ENCODE peak calls at places on chromosomes 5 and 9, in six cellular contexts. One of them, this sample, is unnamed.

GRCh38 chr9:90953200-90953599 is 151.6 kb downstream of the SYK start:
- DNase-seq in astrocyte of the spinal cord: no peak
- DNase-seq in neural progenitor cell: no peak
- DNase-seq in endothelial cell of umbilical vein: no peak
- DNase-seq in AG09309: no peak
- DNase-seq in ascending aorta: no peak
- DNase-seq in this sample: no peak

GRCh38 chr5:119285070-119285916 is 70.5 kb upstream of the TNFAIP8 start:
- DNase-seq in astrocyte of the spinal cord: no peak
- DNase-seq in neural progenitor cell: no peak
- DNase-seq in endothelial cell of umbilical vein: no peak
- DNase-seq in AG09309: no peak
- DNase-seq in ascending aorta: no peak
- DNase-seq in this sample: no peak

GRCh38 chr9:83012578-83013260 is 50.2 kb downstream of the RASEF start:
- DNase-seq in astrocyte of the spinal cord: peak; percentile 22
- DNase-seq in neural progenitor cell: no peak
- DNase-seq in endothelial cell of umbilical vein: no peak
- DNase-seq in AG09309: no peak
- DNase-seq in ascending aorta: no peak
- DNase-seq in this sample: no peak

GRCh38 chr9:26148128-26148527 is 469.9 kb upstream of the TUSC1 start:
- DNase-seq in astrocyte of the spinal cord: no peak
- DNase-seq in neural progenitor cell: no peak
- DNase-seq in endothelial cell of umbilical vein: no peak
- DNase-seq in AG09309: no peak
- DNase-seq in ascending aorta: no peak
- DNase-seq in this sample: no peak

GRCh38 chr9:131320031-131320685 is 30.6 kb downstream of the PLPP7 start:
- DNase-seq in astrocyte of the spinal cord: no peak
- DNase-seq in neural progenitor cell: no peak
- DNase-seq in endothelial cell of umbilical vein: no peak
- DNase-seq in AG09309: no peak
- DNase-seq in ascending aorta: no peak
- DNase-seq in this sample: no peak

GRCh38 chr9:87793292-87793691 is 67.4 kb downstream of the CTSL start:
- DNase-seq in astrocyte of the spinal cord: peak; percentile 46
- DNase-seq in neural progenitor cell: no peak
- DNase-seq in endothelial cell of umbilical vein: no peak
- DNase-seq in AG09309: peak; percentile 82
- DNase-seq in ascending aorta: no peak
- DNase-seq in this sample: no peak

GRCh38 chr5:127844631-127845030 is 141.4 kb downstream of the CCDC192 start:
- DNase-seq in astrocyte of the spinal cord: peak; percentile 28
- DNase-seq in neural progenitor cell: peak; percentile 52
- DNase-seq in endothelial cell of umbilical vein: no peak
- DNase-seq in AG09309: no peak
- DNase-seq in ascending aorta: no peak
- DNase-seq in this sample: no peak

GRCh38 chr5:68460147-68460760 is 244.7 kb downstream of the PIK3R1 start:
- DNase-seq in astrocyte of the spinal cord: peak; percentile 72
- DNase-seq in neural progenitor cell: peak; percentile 62
- DNase-seq in endothelial cell of umbilical vein: peak; percentile 76
- DNase-seq in AG09309: no peak
- DNase-seq in ascending aorta: no peak
- DNase-seq in this sample: peak; percentile 29

GRCh38 chr5:59873113-59873512 is 20.4 kb downstream of the PDE4D start:
- DNase-seq in astrocyte of the spinal cord: peak; percentile 66
- DNase-seq in neural progenitor cell: no peak
- DNase-seq in endothelial cell of umbilical vein: no peak
- DNase-seq in AG09309: peak; percentile 35
- DNase-seq in ascending aorta: no peak
- DNase-seq in this sample: no peak

GRCh38 chr5:142104491-142104890 is 4.1 kb upstream of the NDFIP1 start:
- DNase-seq in astrocyte of the spinal cord: no peak
- DNase-seq in neural progenitor cell: no peak
- DNase-seq in endothelial cell of umbilical vein: no peak
- DNase-seq in AG09309: no peak
- DNase-seq in ascending aorta: no peak
- DNase-seq in this sample: no peak

GRCh38 chr5:171311698-171312083 is 2.6 kb downstream of the TLX3 start:
- DNase-seq in astrocyte of the spinal cord: no peak
- DNase-seq in neural progenitor cell: no peak
- DNase-seq in endothelial cell of umbilical vein: no peak
- DNase-seq in AG09309: no peak
- DNase-seq in ascending aorta: peak; percentile 37
- DNase-seq in this sample: no peak

GRCh38 chr5:177454397-177455035 is 7.9 kb downstream of the PRR7 start:
- DNase-seq in astrocyte of the spinal cord: peak; percentile 89
- DNase-seq in neural progenitor cell: peak; percentile 95
- DNase-seq in endothelial cell of umbilical vein: peak; percentile 92
- DNase-seq in AG09309: no peak
- DNase-seq in ascending aorta: peak; percentile 97
- DNase-seq in this sample: peak; percentile 98

GRCh38 chr5:110371725-110372041 is 354.8 kb downstream of the TMEM232 start:
- DNase-seq in astrocyte of the spinal cord: no peak
- DNase-seq in neural progenitor cell: no peak
- DNase-seq in endothelial cell of umbilical vein: no peak
- DNase-seq in AG09309: no peak
- DNase-seq in ascending aorta: no peak
- DNase-seq in this sample: peak; percentile 7

GRCh38 chr9:23842531-23843129 is 16.6 kb upstream of the ELAVL2 start:
- DNase-seq in astrocyte of the spinal cord: no peak
- DNase-seq in neural progenitor cell: no peak
- DNase-seq in endothelial cell of umbilical vein: no peak
- DNase-seq in AG09309: no peak
- DNase-seq in ascending aorta: no peak
- DNase-seq in this sample: no peak
- TF ChIP-seq CTCF in astrocyte of the spinal cord: peak; percentile 5
- TF ChIP-seq CTCF in neural progenitor cell: peak; percentile 42
- TF ChIP-seq CTCF in endothelial cell of umbilical vein: no peak
- TF ChIP-seq CTCF in AG09309: no peak
- TF ChIP-seq CTCF in ascending aorta: no peak
- TF ChIP-seq CTCF in this sample: no peak

DNA sequence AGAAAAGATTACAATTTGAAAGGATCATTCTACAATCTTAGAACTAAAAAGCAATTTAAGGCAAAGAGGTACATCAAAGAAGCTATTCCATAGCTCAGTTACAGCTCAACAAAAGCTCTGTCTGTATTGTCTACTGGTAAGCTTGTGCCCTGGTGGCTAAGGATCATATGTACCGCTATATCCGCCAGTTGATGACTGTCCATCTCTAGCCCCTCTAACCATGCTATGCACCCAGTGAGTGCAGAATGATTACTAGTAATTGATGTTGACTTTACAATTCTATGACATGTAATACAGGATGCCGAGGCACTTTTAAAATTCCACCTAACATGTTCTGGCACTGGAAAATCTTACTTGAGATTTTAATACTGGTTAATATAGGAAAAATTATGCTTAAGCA is 13.1 kb downstream of the LOX start:
- DNase-seq in astrocyte of the spinal cord: no peak
- DNase-seq in neural progenitor cell: peak; percentile 7
- DNase-seq in endothelial cell of umbilical vein: no peak
- DNase-seq in AG09309: no peak
- DNase-seq in ascending aorta: no peak
- DNase-seq in this sample: no peak
- TF ChIP-seq CTCF in astrocyte of the spinal cord: no peak
- TF ChIP-seq CTCF in neural progenitor cell: no peak
- TF ChIP-seq CTCF in endothelial cell of umbilical vein: no peak
- TF ChIP-seq CTCF in AG09309: no peak
- TF ChIP-seq CTCF in ascending aorta: no peak
- TF ChIP-seq CTCF in this sample: no peak

GRCh38 chr9:75333624-75334023 is 245.3 kb downstream of the OSTF1 start:
- DNase-seq in astrocyte of the spinal cord: no peak
- DNase-seq in neural progenitor cell: peak; percentile 4
- DNase-seq in endothelial cell of umbilical vein: no peak
- DNase-seq in AG09309: no peak
- DNase-seq in ascending aorta: no peak
- DNase-seq in this sample: no peak
- TF ChIP-seq CTCF in astrocyte of the spinal cord: no peak
- TF ChIP-seq CTCF in neural progenitor cell: peak; percentile 61
- TF ChIP-seq CTCF in endothelial cell of umbilical vein: no peak
- TF ChIP-seq CTCF in AG09309: no peak
- TF ChIP-seq CTCF in ascending aorta: no peak
- TF ChIP-seq CTCF in this sample: no peak

GRCh38 chr5:16666861-16667481 is 50.2 kb upstream of the RETREG1 start:
- DNase-seq in astrocyte of the spinal cord: peak; percentile 13
- DNase-seq in neural progenitor cell: peak; percentile 29
- DNase-seq in endothelial cell of umbilical vein: peak; percentile 64
- DNase-seq in AG09309: no peak
- DNase-seq in ascending aorta: no peak
- DNase-seq in this sample: no peak
- TF ChIP-seq CTCF in astrocyte of the spinal cord: peak; percentile 43
- TF ChIP-seq CTCF in neural progenitor cell: peak; percentile 53
- TF ChIP-seq CTCF in endothelial cell of umbilical vein: peak; percentile 13
- TF ChIP-seq CTCF in AG09309: peak; percentile 41
- TF ChIP-seq CTCF in ascending aorta: no peak
- TF ChIP-seq CTCF in this sample: peak; percentile 6

DNA sequence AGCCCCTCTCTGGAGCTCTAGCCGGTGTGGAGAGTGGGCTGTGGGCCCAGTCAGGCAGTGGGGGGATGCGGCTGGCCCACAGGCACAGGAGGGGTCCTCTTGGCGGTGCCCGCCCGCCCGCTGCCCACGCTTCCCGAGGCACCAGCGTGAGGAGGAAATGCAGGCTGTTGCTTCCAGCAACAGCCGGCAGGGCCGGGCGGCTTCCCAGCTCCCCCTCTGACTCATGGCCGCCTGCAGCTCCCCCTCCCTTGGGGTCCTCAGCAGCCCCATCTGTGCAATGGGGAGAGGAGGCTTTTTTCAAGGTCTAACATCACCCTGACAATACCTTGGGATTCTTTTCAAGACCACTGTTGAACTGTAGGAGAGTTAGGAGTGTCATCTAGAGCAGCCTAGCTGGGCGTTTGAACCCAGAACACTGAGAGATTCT is 10.4 kb downstream of the CXXC5 start:
- DNase-seq in astrocyte of the spinal cord: peak; percentile 76
- DNase-seq in neural progenitor cell: no peak
- DNase-seq in endothelial cell of umbilical vein: peak; percentile 59
- DNase-seq in AG09309: no peak
- DNase-seq in ascending aorta: peak; percentile 81
- DNase-seq in this sample: no peak
- TF ChIP-seq CTCF in astrocyte of the spinal cord: peak; percentile 18
- TF ChIP-seq CTCF in neural progenitor cell: no peak
- TF ChIP-seq CTCF in endothelial cell of umbilical vein: no peak
- TF ChIP-seq CTCF in AG09309: peak; percentile 21
- TF ChIP-seq CTCF in ascending aorta: peak; percentile 45
- TF ChIP-seq CTCF in this sample: no peak

DNA sequence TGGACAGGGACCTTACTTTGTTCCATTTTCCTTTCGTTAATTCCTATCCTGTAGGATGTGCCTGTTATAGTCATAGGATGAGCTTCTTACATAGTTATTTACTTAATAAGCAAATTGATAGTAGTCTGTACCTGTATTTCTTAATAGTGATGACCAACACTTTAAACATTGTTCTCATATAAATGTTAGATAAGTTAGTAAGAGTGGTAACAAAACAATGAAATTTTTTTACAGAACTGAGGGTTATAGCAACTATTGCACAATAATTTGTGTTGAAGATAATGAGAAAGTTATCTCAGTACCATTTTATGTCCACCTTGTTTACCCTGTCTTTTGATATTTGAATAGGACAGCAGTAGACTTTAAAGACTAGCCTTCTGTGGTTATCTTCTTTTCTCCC is 162.9 kb upstream of the ELL2 start:
- DNase-seq in astrocyte of the spinal cord: no peak
- DNase-seq in neural progenitor cell: no peak
- DNase-seq in endothelial cell of umbilical vein: no peak
- DNase-seq in AG09309: no peak
- DNase-seq in ascending aorta: no peak
- DNase-seq in this sample: no peak
- TF ChIP-seq CTCF in astrocyte of the spinal cord: no peak
- TF ChIP-seq CTCF in neural progenitor cell: no peak
- TF ChIP-seq CTCF in endothelial cell of umbilical vein: no peak
- TF ChIP-seq CTCF in AG09309: no peak
- TF ChIP-seq CTCF in ascending aorta: no peak
- TF ChIP-seq CTCF in this sample: no peak

GRCh38 chr9:2158111-2158610 is 143.0 kb downstream of the SMARCA2 start:
- DNase-seq in astrocyte of the spinal cord: peak; percentile 73
- DNase-seq in neural progenitor cell: peak; percentile 39
- DNase-seq in endothelial cell of umbilical vein: peak; percentile 88
- DNase-seq in AG09309: no peak
- DNase-seq in ascending aorta: no peak
- DNase-seq in this sample: peak; percentile 44
- TF ChIP-seq CTCF in astrocyte of the spinal cord: no peak
- TF ChIP-seq CTCF in neural progenitor cell: peak; percentile 5
- TF ChIP-seq CTCF in endothelial cell of umbilical vein: no peak
- TF ChIP-seq CTCF in AG09309: no peak
- TF ChIP-seq CTCF in ascending aorta: no peak
- TF ChIP-seq CTCF in this sample: no peak

DNA sequence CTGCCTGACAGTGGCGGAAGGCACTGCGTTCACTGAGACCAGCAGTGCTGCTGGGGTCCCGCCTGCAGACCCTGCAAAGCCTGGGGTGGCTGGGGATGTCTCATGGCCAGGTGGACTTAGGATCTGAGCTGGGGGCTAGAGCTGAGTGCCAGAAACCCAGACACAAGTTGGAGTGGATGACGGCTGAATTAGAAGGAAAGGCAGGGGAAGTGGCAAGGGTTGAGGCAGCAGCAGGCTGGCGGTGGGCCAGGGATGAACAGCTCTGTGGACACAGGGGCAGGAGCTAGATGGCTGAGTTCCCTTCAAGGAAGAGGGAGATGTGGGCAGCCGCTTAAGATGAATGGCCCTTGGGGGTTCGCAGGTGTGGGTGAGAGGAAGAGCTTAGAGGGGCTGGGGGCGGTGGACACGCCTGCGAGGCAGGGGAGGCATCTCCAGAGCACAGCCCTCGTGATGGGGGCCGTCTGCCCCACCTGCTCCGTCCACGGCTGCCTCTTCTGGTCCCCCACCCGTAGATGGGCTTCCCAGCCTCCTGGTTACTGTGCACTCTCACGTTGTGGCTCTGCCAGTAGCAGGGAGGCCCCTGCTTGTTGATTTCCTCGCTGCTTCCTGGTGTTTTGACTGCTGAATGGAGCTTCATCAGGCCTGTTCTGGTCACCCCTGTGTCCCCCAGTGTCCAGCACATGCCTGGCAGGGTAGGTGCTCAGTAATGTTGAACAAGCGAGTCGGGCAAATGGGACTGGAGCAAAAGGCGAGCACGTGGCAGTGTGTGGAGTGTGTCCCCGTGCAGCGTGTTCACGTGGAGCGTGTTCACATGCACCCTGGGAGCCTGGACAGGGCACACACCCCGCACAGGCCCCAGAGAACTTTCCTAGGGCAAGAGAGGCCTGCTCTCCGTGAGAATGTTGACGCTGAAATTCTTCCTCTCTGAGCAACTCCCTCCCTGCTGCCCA is 168.2 kb downstream of the CACNA1B start:
- DNase-seq in astrocyte of the spinal cord: no peak
- DNase-seq in neural progenitor cell: no peak
- DNase-seq in endothelial cell of umbilical vein: no peak
- DNase-seq in AG09309: no peak
- DNase-seq in ascending aorta: peak; percentile 52
- DNase-seq in this sample: no peak
- TF ChIP-seq CTCF in astrocyte of the spinal cord: no peak
- TF ChIP-seq CTCF in neural progenitor cell: no peak
- TF ChIP-seq CTCF in endothelial cell of umbilical vein: no peak
- TF ChIP-seq CTCF in AG09309: no peak
- TF ChIP-seq CTCF in ascending aorta: no peak
- TF ChIP-seq CTCF in this sample: no peak

DNA sequence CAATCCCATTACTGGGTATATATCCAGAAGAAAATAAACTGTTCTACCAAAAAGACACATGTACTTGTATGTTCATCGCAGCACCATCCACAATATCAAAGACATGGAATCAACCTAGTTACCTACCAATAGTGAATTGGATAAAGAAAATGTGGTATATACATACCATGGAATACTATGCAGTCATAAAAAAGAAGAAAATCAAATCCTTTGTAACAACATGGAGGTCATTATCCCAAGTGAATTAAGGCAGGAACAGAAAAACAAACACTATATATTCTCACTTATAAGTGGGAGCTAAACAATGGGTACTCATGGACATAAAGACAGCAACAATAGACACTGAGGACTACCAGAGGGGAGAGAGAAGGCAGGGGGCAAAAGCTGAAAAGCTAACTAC is 67.7 kb downstream of the NR2F1-AS1 start:
- DNase-seq in astrocyte of the spinal cord: no peak
- DNase-seq in neural progenitor cell: no peak
- DNase-seq in endothelial cell of umbilical vein: no peak
- DNase-seq in AG09309: no peak
- DNase-seq in ascending aorta: no peak
- DNase-seq in this sample: no peak
- TF ChIP-seq CTCF in astrocyte of the spinal cord: no peak
- TF ChIP-seq CTCF in neural progenitor cell: no peak
- TF ChIP-seq CTCF in endothelial cell of umbilical vein: no peak
- TF ChIP-seq CTCF in AG09309: no peak
- TF ChIP-seq CTCF in ascending aorta: no peak
- TF ChIP-seq CTCF in this sample: no peak

This sample was measured in GM20000.